ENCODE peak calls at places on chromosome 13, in seven cellular contexts. U is PC-3, L is neuronal stem cell, A is fibroblast of lung, I is HCT116, S is H1, G is colonic mucosa. B is an unnamed sample. For H3K4me1, the result is how much of the 10 kb centered on the place peaks cover.

GRCh38 chr13:51357928-51358595 is 18.6 kb downstream of the SERPINE3 start:
- DNase-seq in L (no peak), S (no peak), U (no peak), A (no peak), I (no peak), G (no peak), B (no peak)

GRCh38 chr13:32901994-32902780 is 114.0 kb upstream of the KL start:
- DNase-seq in I (no peak), A (peak), G (no peak), U (no peak), S (no peak), L (no peak), B (peak)

GRCh38 chr13:73223372-73223781 is 164.6 kb downstream of the KLF5 start:
- DNase-seq in I (no peak), G (no peak), L (no peak), A (no peak), S (no peak), U (peak), B (no peak)

GRCh38 chr13:24183741-24184182 is 23.2 kb downstream of the SPATA13 start:
- DNase-seq in G (peak), U (no peak), I (no peak), A (no peak), S (no peak), L (no peak), B (no peak)

GRCh38 chr13:78022164-78022877 is 103.7 kb upstream of the EDNRB start:
- DNase-seq in G (peak), I (no peak), L (no peak), U (peak), S (no peak), A (peak), B (no peak)

GRCh38 chr13:111227405-111227804 is 93.0 kb upstream of the TEX29 start:
- DNase-seq in U (no peak), A (no peak), S (no peak), G (no peak), I (no peak), L (no peak), B (no peak)

GRCh38 chr13:85725433-85725832 is 73.8 kb downstream of the SLITRK6 start:
- DNase-seq in I (no peak), S (no peak), L (no peak), A (no peak), G (no peak), U (peak), B (no peak)

GRCh38 chr13:110483386-110483785 is 78.1 kb downstream of the RAB20 start:
- DNase-seq in L (no peak), A (no peak), U (no peak), S (no peak), G (no peak), I (no peak), B (no peak)

GRCh38 chr13:111789011-111789410 is 277.9 kb upstream of the SOX1 start:
- DNase-seq in G (no peak), A (no peak), S (no peak), U (no peak), L (no peak), I (no peak), B (no peak)

GRCh38 chr13:99303863-99304521 is 3.2 kb downstream of the GPR183 start:
- DNase-seq in A (peak), G (no peak), U (no peak), S (no peak), I (no peak), L (no peak), B (no peak)

GRCh38 chr13:49781791-49782190 is 10.7 kb downstream of the KPNA3 start:
- DNase-seq in A (no peak), S (no peak), L (no peak), I (no peak), U (no peak), G (no peak), B (no peak)

GRCh38 chr13:38538412-38538811 is 148.5 kb upstream of the FREM2 start:
- DNase-seq in I (no peak), S (no peak), G (no peak), L (no peak), A (no peak), U (no peak), B (no peak)

GRCh38 chr13:101779147-101779546 is 326.7 kb downstream of the ITGBL1 start:
- DNase-seq in L (no peak), G (no peak), S (no peak), A (no peak), U (no peak), I (no peak), B (no peak)

GRCh38 chr13:99758465-99759162 is 213.0 kb downstream of the ZIC5 start:
- DNase-seq in S (no peak), U (no peak), G (no peak), I (no peak), A (no peak), L (no peak), B (no peak)

GRCh38 chr13:33494596-33495214 is 209.2 kb upstream of the STARD13 start:
- DNase-seq in A (peak), G (no peak), U (peak), I (peak), S (no peak), L (no peak), B (no peak)

GRCh38 chr13:30864352-30865130 is 41.5 kb upstream of the MEDAG start:
- DNase-seq in I (no peak), U (no peak), A (peak), G (no peak), L (no peak), S (no peak), B (peak)
- H3K4me1 ChIP-seq in I (under half), U (under half), A (under half), G (under half), L (under half), S (under half), B (under half)

GRCh38 chr13:45335397-45336024 is 5.5 kb downstream of the TPT1 start:
- DNase-seq in I (no peak), L (no peak), G (no peak), U (no peak), S (no peak), A (no peak), B (no peak)
- H3K9ac ChIP-seq in I (peak), L (no peak), G (no peak), U (no peak), S (no peak), A (no peak), B (no peak)

GRCh38 chr13:45105895-45106294 is 14.4 kb upstream of the GTF2F2 start:
- DNase-seq in A (no peak), S (no peak), L (no peak), I (no peak), G (no peak), U (no peak), B (peak)

GRCh38 chr13:45101327-45102018 is 18.8 kb upstream of the GTF2F2 start:
- DNase-seq in U (no peak), A (no peak), I (no peak), S (no peak), G (no peak), L (peak), B (no peak)

GRCh38 chr13:45107539-45107938 is 12.8 kb upstream of the GTF2F2 start:
- DNase-seq in I (no peak), G (no peak), S (no peak), U (no peak), L (no peak), A (no peak), B (no peak)

GRCh38 chr13:45102136-45102802 is 18.0 kb upstream of the GTF2F2 start:
- DNase-seq in L (peak), G (no peak), A (no peak), U (no peak), I (no peak), S (no peak), B (no peak)

DNA sequence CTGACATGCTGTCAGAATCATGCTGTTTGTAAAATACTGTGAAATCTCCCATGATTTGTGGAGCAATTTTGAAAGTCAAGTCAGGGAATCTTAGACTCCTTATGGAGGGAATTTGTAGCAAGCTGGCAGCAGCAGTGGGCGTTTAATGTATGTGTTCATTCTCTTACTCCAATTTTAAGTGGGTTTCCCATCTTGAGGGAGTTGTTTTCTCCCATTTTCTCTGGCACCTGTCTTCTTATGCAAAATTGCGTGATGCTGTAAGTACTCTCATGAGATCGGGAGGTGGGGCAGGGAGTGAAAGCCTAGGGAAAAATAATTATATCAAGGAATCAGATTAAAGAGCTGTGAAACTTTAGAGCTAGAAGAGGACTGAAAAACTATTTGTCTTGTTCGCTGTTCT is 16.0 kb upstream of the GTF2F2 start:
- DNase-seq in A (no peak), G (no peak), L (no peak), U (no peak), S (no peak), I (no peak), B (no peak)
- H3K4me1 ChIP-seq in A (under half), G (under half), L (under half), U (under half), S (under half), I (under half), B (under half)

DNA sequence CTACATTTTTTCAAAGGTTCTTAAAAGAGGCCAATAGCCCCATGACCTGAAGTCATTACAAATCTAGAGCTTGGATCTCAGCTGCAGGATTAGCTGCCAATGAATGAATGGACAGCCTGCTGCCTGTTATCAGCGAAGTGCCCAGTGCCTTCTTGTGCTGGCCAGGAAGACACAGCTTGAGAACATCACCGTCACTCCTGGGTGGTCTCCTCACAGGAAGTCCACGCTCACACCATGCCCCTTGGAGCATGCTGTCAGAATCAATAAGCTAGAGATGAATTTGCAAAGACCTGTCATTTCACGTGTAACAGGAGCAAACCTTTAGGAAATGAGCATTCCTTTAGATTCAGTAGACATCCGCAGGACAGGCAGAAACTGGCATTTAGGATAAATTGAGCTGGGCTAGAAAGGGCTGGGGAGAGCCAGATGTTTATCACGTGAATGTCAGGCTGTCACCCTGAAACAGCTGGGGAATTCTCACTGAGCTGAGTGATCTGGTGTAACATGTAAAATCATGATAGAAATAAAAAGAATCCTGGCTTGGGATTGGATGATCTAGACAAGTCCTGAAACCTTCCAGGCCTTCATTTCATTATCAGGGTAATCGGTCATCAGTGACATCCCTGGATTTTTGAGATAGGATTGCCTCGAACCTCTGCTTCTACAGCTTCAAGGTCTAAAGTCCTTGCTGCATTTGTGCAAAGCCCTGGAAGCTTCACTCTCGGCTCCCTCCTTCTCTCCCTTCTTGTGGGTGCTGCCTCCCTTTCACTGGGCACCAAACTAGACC is 49.9 kb upstream of the MEDAG start:
- DNase-seq in S (no peak), I (no peak), U (no peak), G (no peak), A (no peak), L (no peak), B (no peak)
- H3K9ac ChIP-seq in S (no peak), I (no peak), U (no peak), G (no peak), A (no peak), L (no peak), B (no peak)

GRCh38 chr13:41133951-41134350 is 1.3 kb upstream of the KBTBD6 start:
- DNase-seq in I (no peak), G (no peak), A (no peak), S (no peak), U (no peak), L (no peak), B (peak)
- H3K4me1 ChIP-seq in I (under half), G (under half), A (under half), S (under half), U (half or more), L (under half), B (under half)

GRCh38 chr13:29905845-29906244 is 55.4 kb upstream of the UBL3 start:
- DNase-seq in G (peak), S (no peak), L (no peak), U (peak), A (peak), I (no peak), B (peak)

GRCh38 chr13:29902632-29903305 is 52.4 kb upstream of the UBL3 start:
- DNase-seq in U (no peak), I (no peak), L (no peak), S (no peak), G (no peak), A (no peak), B (no peak)

GRCh38 chr13:29901714-29902631 is 51.6 kb upstream of the UBL3 start:
- DNase-seq in S (no peak), L (no peak), U (peak), A (peak), G (peak), I (no peak), B (peak)

GRCh38 chr13:29906432-29907011 is 56.1 kb upstream of the UBL3 start:
- DNase-seq in G (no peak), I (no peak), A (no peak), U (no peak), S (no peak), L (no peak), B (no peak)

DNA sequence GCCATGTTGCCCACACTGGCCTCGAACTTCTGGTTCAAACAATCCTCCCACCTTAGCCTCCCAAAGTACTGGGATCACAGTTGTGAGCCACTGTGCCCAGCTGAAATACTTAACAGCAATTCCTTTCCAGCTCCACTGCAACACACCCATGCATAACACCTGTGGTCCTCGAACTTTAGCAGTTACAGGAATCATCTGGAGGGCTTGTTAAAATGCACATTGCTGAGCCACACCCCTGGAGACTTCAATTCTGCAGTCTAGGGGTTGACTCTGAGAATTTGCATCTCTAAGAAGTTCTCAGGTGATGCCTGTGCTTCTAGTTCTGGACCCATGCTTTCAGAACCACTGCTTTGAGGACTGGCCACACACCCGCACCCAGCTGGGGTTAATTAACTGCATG is 53.1 kb upstream of the UBL3 start:
- DNase-seq in S (no peak), L (no peak), I (no peak), U (no peak), A (no peak), G (peak), B (no peak)
- H3K9ac ChIP-seq in S (no peak), L (no peak), I (no peak), U (no peak), A (no peak), G (no peak), B (no peak)

GRCh38 chr13:95741584-95742563 is 64.9 kb downstream of the DNAJC3 start:
- DNase-seq in L (no peak), U (no peak), S (no peak), A (no peak), G (no peak), I (no peak), B (no peak)
- H3K4me1 ChIP-seq in L (under half), U (under half), S (under half), A (under half), G (under half), I (under half), B (under half)

GRCh38 chr13:40994581-40995230 is 24.4 kb downstream of the ELF1 start:
- DNase-seq in S (no peak), A (no peak), L (no peak), U (no peak), G (no peak), I (no peak), B (no peak)
- H3K9ac ChIP-seq in S (no peak), A (no peak), L (no peak), U (no peak), G (no peak), I (peak), B (no peak)

B was measured in trophoblast cell.